ENCODE peak calls at places on chromosomes 1 and 21, in four cellular contexts. One of them, this sample, is unnamed.

GRCh38 chr21:42495027-42495426 is 997 bp downstream of the RSPH1 start:
- DNase-seq in MCF 10A: no peak
- DNase-seq in suprapubic skin: no peak
- DNase-seq in fibroblast of the aortic adventitia: no peak
- DNase-seq in this sample: peak

GRCh38 chr21:31750843-31751242 is 18.9 kb upstream of the SCAF4 start:
- DNase-seq in MCF 10A: peak
- DNase-seq in suprapubic skin: no peak
- DNase-seq in fibroblast of the aortic adventitia: peak
- DNase-seq in this sample: no peak

GRCh38 chr1:176996455-176997090 is 167.9 kb downstream of the ASTN1 start:
- DNase-seq in MCF 10A: no peak
- DNase-seq in suprapubic skin: no peak
- DNase-seq in fibroblast of the aortic adventitia: no peak
- DNase-seq in this sample: no peak

GRCh38 chr1:199867601-199868000 is 159.9 kb upstream of the NR5A2 start:
- DNase-seq in MCF 10A: peak
- DNase-seq in suprapubic skin: no peak
- DNase-seq in fibroblast of the aortic adventitia: no peak
- DNase-seq in this sample: no peak

GRCh38 chr1:8201331-8201861 is 116.5 kb upstream of the SLC45A1 start:
- DNase-seq in MCF 10A: peak
- DNase-seq in suprapubic skin: no peak
- DNase-seq in fibroblast of the aortic adventitia: no peak
- DNase-seq in this sample: peak

GRCh38 chr1:53132176-53132575 is 10.3 kb downstream of the SLC1A7 start:
- DNase-seq in MCF 10A: no peak
- DNase-seq in suprapubic skin: peak
- DNase-seq in fibroblast of the aortic adventitia: no peak
- DNase-seq in this sample: no peak

GRCh38 chr1:109151146-109151545 is 37.2 kb downstream of the ELAPOR1 start:
- DNase-seq in MCF 10A: peak
- DNase-seq in suprapubic skin: no peak
- DNase-seq in fibroblast of the aortic adventitia: peak
- DNase-seq in this sample: no peak

GRCh38 chr1:241615043-241615974 is 24.9 kb downstream of the CHML start:
- DNase-seq in MCF 10A: peak
- DNase-seq in suprapubic skin: no peak
- DNase-seq in fibroblast of the aortic adventitia: no peak
- DNase-seq in this sample: no peak

GRCh38 chr1:23562138-23562819 is 3.0 kb upstream of the ID3 start:
- DNase-seq in MCF 10A: peak
- DNase-seq in suprapubic skin: peak
- DNase-seq in fibroblast of the aortic adventitia: peak
- DNase-seq in this sample: peak

GRCh38 chr1:24294757-24295371 is 24.3 kb upstream of the GRHL3 start:
- DNase-seq in MCF 10A: peak
- DNase-seq in suprapubic skin: peak
- DNase-seq in fibroblast of the aortic adventitia: peak
- DNase-seq in this sample: no peak

GRCh38 chr1:39205781-39206464 is 1.4 kb downstream of the MACF1 start:
- DNase-seq in MCF 10A: no peak
- DNase-seq in suprapubic skin: no peak
- DNase-seq in fibroblast of the aortic adventitia: peak
- DNase-seq in this sample: no peak

GRCh38 chr1:201877877-201878339 is 10.8 kb upstream of the SHISA4 start:
- DNase-seq in MCF 10A: peak
- DNase-seq in suprapubic skin: no peak
- DNase-seq in fibroblast of the aortic adventitia: peak
- DNase-seq in this sample: no peak

GRCh38 chr1:201874672-201875071 is 14.0 kb upstream of the SHISA4 start:
- DNase-seq in MCF 10A: no peak
- DNase-seq in suprapubic skin: no peak
- DNase-seq in fibroblast of the aortic adventitia: no peak
- DNase-seq in this sample: no peak

GRCh38 chr1:201880928-201881571 is 7.6 kb upstream of the SHISA4 start:
- DNase-seq in MCF 10A: no peak
- DNase-seq in suprapubic skin: no peak
- DNase-seq in fibroblast of the aortic adventitia: no peak
- DNase-seq in this sample: no peak

GRCh38 chr1:201881617-201882016 is 7.1 kb upstream of the SHISA4 start:
- DNase-seq in MCF 10A: no peak
- DNase-seq in suprapubic skin: no peak
- DNase-seq in fibroblast of the aortic adventitia: no peak
- DNase-seq in this sample: no peak

DNA sequence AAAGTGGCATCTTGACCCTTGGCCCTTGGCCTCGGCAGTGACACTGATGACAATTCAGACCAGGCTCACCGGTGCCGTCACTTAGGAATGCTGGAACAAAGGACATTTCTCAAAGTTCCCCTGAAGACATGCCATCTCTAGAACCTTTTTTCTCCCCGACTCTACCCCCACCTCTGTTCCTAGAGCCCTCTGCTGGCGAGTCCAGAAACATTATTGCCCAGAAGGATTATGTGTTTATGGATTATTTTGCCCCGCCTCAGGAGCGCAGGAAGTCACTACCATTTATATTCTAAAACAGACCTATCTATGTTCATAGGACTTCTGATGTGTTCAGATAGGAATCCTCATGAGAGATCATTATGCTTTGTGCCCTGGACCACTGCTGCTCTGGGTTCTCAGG is 12.6 kb upstream of the SHISA4 start:
- DNase-seq in MCF 10A: no peak
- DNase-seq in suprapubic skin: no peak
- DNase-seq in fibroblast of the aortic adventitia: no peak
- DNase-seq in this sample: no peak
- TF ChIP-seq CTCF in MCF 10A: peak
- TF ChIP-seq CTCF in suprapubic skin: no peak
- TF ChIP-seq CTCF in fibroblast of the aortic adventitia: peak
- TF ChIP-seq CTCF in this sample: peak

DNA sequence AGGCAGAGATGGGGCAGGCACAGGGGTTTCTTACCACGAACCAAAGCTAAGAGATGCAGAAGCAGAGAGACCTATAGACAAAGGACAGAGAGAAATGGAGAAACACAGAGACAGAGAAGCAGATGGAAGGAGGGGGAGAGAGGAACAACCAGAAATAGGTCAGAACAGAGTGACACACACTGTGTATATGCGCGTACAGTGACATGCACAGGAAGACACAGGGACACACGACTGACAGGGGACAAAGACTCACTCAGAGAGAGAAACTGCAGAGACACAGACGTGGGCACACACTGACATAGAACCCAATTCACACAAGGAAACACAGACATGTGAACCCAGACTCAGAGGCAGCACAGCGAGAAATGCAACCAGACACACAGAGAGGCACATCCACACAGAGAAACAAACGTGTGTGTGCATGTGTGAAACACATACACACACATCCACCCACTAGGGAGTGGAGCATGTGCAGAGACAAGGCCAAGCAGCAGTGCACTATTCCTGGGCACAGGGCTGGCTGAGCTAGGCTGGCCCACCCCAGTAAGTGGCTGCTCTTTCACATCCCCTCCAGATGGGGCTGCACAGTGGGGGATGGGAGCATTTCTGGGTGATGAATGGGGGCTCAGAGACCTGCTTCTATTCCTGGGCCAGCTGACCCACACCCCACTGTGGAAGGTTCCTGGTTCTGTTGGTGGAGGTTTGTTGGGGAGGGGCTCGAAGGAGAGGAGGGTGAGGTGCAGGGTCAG is 123.4 kb upstream of the CSF3R start:
- DNase-seq in MCF 10A: no peak
- DNase-seq in suprapubic skin: no peak
- DNase-seq in fibroblast of the aortic adventitia: no peak
- DNase-seq in this sample: peak
- TF ChIP-seq CTCF in MCF 10A: no peak
- TF ChIP-seq CTCF in suprapubic skin: no peak
- TF ChIP-seq CTCF in fibroblast of the aortic adventitia: no peak
- TF ChIP-seq CTCF in this sample: no peak

GRCh38 chr1:91021686-91022517 is at the start of gene ZNF644:
- DNase-seq in MCF 10A: peak
- DNase-seq in suprapubic skin: peak
- DNase-seq in fibroblast of the aortic adventitia: peak
- DNase-seq in this sample: peak

GRCh38 chr1:91024501-91025119 is 2.8 kb upstream of the ZNF644 start:
- DNase-seq in MCF 10A: no peak
- DNase-seq in suprapubic skin: no peak
- DNase-seq in fibroblast of the aortic adventitia: no peak
- DNase-seq in this sample: no peak

GRCh38 chr1:91022518-91022929 is 689 bp upstream of the ZNF644 start:
- DNase-seq in MCF 10A: no peak
- DNase-seq in suprapubic skin: no peak
- DNase-seq in fibroblast of the aortic adventitia: no peak
- DNase-seq in this sample: no peak

GRCh38 chr1:91026320-91026719 is 4.5 kb upstream of the ZNF644 start:
- DNase-seq in MCF 10A: no peak
- DNase-seq in suprapubic skin: no peak
- DNase-seq in fibroblast of the aortic adventitia: no peak
- DNase-seq in this sample: no peak

GRCh38 chr1:91026777-91027176 is 4.9 kb upstream of the ZNF644 start:
- DNase-seq in MCF 10A: peak
- DNase-seq in suprapubic skin: no peak
- DNase-seq in fibroblast of the aortic adventitia: peak
- DNase-seq in this sample: no peak
- TF ChIP-seq CTCF in MCF 10A: peak
- TF ChIP-seq CTCF in suprapubic skin: no peak
- TF ChIP-seq CTCF in fibroblast of the aortic adventitia: peak
- TF ChIP-seq CTCF in this sample: peak

DNA sequence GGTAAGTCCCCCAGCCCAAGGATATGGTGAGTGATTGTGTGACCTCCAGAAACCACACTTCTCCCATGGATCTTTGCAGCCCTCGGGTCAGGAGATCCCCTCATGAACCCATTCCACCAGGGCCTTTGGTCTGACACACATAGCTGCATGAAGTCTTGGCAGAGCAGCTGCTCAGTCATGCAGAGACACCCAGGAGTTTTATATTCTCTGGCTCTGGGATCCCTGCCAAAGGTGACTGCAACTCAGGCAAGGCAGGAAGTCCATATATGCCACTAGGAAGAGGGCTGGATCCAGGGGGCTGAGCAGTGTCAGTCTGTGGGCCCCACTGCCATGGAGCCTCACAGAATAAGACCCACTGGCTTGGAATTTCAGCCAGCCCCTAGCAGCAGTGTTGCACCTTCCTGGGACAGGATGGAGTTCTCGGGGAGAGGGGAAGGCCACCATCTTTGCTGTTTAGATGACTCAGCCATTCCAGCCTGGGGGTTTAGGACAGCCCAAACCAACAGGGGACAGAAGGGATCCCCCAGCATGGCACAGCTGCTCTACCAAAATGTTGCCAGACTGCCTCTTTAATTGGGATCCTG is 199.7 kb downstream of the TBX15 start:
- DNase-seq in MCF 10A: peak
- DNase-seq in suprapubic skin: no peak
- DNase-seq in fibroblast of the aortic adventitia: peak
- DNase-seq in this sample: no peak
- TF ChIP-seq CTCF in MCF 10A: no peak
- TF ChIP-seq CTCF in suprapubic skin: no peak
- TF ChIP-seq CTCF in fibroblast of the aortic adventitia: no peak
- TF ChIP-seq CTCF in this sample: no peak

DNA sequence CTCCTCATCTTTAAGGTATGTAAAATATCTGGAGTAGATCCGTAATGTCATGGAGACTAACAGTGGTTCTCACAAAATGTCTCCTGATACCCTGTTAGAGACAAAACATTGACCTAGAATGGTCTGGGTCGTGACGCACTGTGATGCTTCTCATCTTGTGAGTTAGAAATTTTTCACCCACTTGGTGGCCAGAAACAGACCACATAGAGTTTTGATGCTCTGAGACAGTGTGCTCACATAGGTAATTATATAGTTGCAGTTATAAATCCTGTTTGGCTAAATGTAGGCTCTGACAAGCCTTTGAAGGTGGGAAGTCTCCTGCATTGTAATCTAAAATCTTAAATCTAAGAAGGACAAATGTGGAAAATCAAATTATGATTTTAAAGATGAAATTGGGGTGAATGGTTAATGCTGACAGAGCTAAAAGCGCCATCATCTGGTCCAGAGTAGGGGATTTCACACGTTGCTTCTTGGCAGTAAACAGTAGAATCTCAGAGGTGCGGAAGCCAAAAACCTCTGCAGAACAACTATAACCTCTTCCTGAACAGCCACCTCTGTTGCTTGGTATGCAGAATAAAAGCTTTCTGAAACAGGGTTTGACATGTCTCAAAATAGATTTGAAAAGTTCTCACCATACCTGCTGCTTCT is 17.0 kb downstream of the RPAP2 start:
- DNase-seq in MCF 10A: no peak
- DNase-seq in suprapubic skin: no peak
- DNase-seq in fibroblast of the aortic adventitia: no peak
- DNase-seq in this sample: no peak
- TF ChIP-seq CTCF in MCF 10A: no peak
- TF ChIP-seq CTCF in suprapubic skin: no peak
- TF ChIP-seq CTCF in fibroblast of the aortic adventitia: no peak
- TF ChIP-seq CTCF in this sample: no peak

DNA sequence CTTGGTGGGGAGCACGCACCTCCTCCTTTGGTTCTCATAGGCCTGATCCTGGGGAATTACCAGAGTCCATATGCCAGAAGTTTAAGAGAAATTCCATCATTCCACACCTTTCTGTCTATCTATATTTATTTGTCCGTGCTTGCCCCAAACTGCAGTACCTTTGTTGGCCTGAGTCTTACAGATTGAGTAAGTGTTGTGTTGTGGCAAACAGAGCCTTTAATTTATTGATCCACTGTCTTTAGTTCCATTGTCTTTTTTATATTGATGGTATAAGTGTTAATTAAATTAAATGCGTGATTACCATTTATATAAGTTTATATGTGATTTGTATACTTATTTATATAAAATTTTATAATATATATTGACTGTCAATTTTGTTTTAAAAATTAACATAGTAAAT is 4.9 kb downstream of the SH3BGR start:
- DNase-seq in MCF 10A: no peak
- DNase-seq in suprapubic skin: no peak
- DNase-seq in fibroblast of the aortic adventitia: no peak
- DNase-seq in this sample: no peak
- TF ChIP-seq CTCF in MCF 10A: peak
- TF ChIP-seq CTCF in suprapubic skin: no peak
- TF ChIP-seq CTCF in fibroblast of the aortic adventitia: peak
- TF ChIP-seq CTCF in this sample: peak

GRCh38 chr1:188188317-188188716 is 1359.6 kb downstream of the PLA2G4A start:
- DNase-seq in MCF 10A: no peak
- DNase-seq in suprapubic skin: no peak
- DNase-seq in fibroblast of the aortic adventitia: no peak
- DNase-seq in this sample: no peak
- TF ChIP-seq CTCF in MCF 10A: peak
- TF ChIP-seq CTCF in suprapubic skin: no peak
- TF ChIP-seq CTCF in fibroblast of the aortic adventitia: no peak
- TF ChIP-seq CTCF in this sample: no peak